ENCODE peak calls at places on chromosome 19, in nine cellular contexts. U is type B pancreatic cell, X is mammary epithelial cell, N is heart left ventricle, E is body of pancreas, H is omental fat pad, G is Calu3, A is AG09319, D is astrocyte of the spinal cord. S is an unnamed sample.

GRCh38 chr19:18021121-18021755 is 13.3 kb downstream of the ARRDC2 start:
- DNase-seq in H (no peak), A (no peak), G (peak; percentile 83), D (peak; percentile 92), E (peak; percentile 86), U (no peak), N (peak; percentile 92), X (peak; percentile 84), S (peak; percentile 67)

GRCh38 chr19:37466277-37466797 is 907 bp downstream of the ZNF569 start:
- DNase-seq in X (no peak), E (no peak), D (peak; percentile 48), N (peak; percentile 25), A (no peak), H (no peak), U (no peak), G (no peak), S (no peak)

GRCh38 chr19:8648240-8648639 is 17.8 kb downstream of the NFILZ start:
- DNase-seq in E (peak; percentile 49), H (no peak), X (no peak), A (no peak), D (no peak), N (no peak), U (no peak), G (no peak), S (no peak)

GRCh38 chr19:49425922-49426592 is 869 bp downstream of the GFY start:
- DNase-seq in H (no peak), E (no peak), G (peak; percentile 57), A (no peak), U (no peak), X (no peak), D (no peak), N (no peak), S (no peak)

GRCh38 chr19:57672466-57672865 is 3.7 kb downstream of the ZSCAN4 start:
- DNase-seq in X (no peak), H (no peak), N (no peak), G (no peak), A (no peak), E (no peak), U (no peak), D (no peak), S (no peak)

GRCh38 chr19:53549354-53549753 is 11.4 kb downstream of the ZNF331 start:
- DNase-seq in G (no peak), D (peak; percentile 39), N (no peak), H (no peak), E (peak; percentile 24), X (no peak), U (no peak), A (peak; percentile 35), S (peak; percentile 25)

GRCh38 chr19:20423381-20424207 is 142.0 kb downstream of the ZNF737 start:
- DNase-seq in A (peak; percentile 32), H (peak; percentile 44), D (peak; percentile 43), E (peak; percentile 78), U (no peak), X (peak; percentile 56), N (peak; percentile 54), G (peak; percentile 21), S (peak; percentile 27)

GRCh38 chr19:47729468-47729798 is 15.9 kb upstream of the NOP53 start:
- DNase-seq in A (peak; percentile 63), E (peak; percentile 90), D (peak; percentile 84), G (peak; percentile 92), N (peak; percentile 65), U (no peak), X (peak; percentile 95), H (no peak), S (peak; percentile 91)

GRCh38 chr19:10603084-10603872 is 16.2 kb upstream of the AP1M2 start:
- DNase-seq in H (no peak), U (no peak), X (no peak), D (no peak), A (no peak), G (no peak), N (peak; percentile 67), E (peak; percentile 61), S (no peak)

GRCh38 chr19:4357095-4357797 is 13.9 kb downstream of the MPND start:
- DNase-seq in G (no peak), A (no peak), D (no peak), H (no peak), X (no peak), E (no peak), N (no peak), U (no peak), S (no peak)

GRCh38 chr19:42333975-42334696 is 8.7 kb downstream of the MEGF8 start:
- DNase-seq in G (no peak), E (no peak), N (no peak), U (no peak), D (no peak), A (no peak), H (no peak), X (no peak), S (no peak)

GRCh38 chr19:54518844-54519243 is 16.2 kb downstream of the LAIR2 start:
- DNase-seq in D (no peak), H (no peak), G (peak; percentile 9), N (no peak), A (no peak), U (no peak), E (no peak), X (peak; percentile 9), S (peak; percentile 50)

GRCh38 chr19:53868091-53868891 is 608 bp downstream of the MYADM start:
- DNase-seq in X (peak; percentile 37), A (no peak), G (peak; percentile 73), H (no peak), N (peak; percentile 76), D (peak; percentile 53), U (peak; percentile 78), E (peak; percentile 55), S (peak; percentile 14)

GRCh38 chr19:16415806-16416205 is 56.0 kb downstream of the EPS15L1 start:
- DNase-seq in U (no peak), X (no peak), H (no peak), D (no peak), G (no peak), A (no peak), N (peak; percentile 20), E (no peak), S (no peak)

GRCh38 chr19:16417660-16418596 is 53.8 kb downstream of the EPS15L1 start:
- DNase-seq in H (peak; percentile 62), U (peak; percentile 78), D (peak; percentile 29), A (no peak), G (peak; percentile 55), N (peak; percentile 78), E (peak; percentile 50), X (peak; percentile 29), S (peak; percentile 51)

GRCh38 chr19:16416996-16417395 is 54.8 kb downstream of the EPS15L1 start:
- DNase-seq in E (no peak), H (no peak), U (no peak), G (no peak), A (no peak), N (peak; percentile 22), X (no peak), D (no peak), S (no peak)

GRCh38 chr19:16416574-16416973 is 55.2 kb downstream of the EPS15L1 start:
- DNase-seq in H (no peak), E (no peak), N (no peak), X (no peak), D (no peak), A (no peak), U (no peak), G (no peak), S (no peak)

GRCh38 chr19:16412596-16413355 is 59.0 kb downstream of the EPS15L1 start:
- DNase-seq in A (no peak), N (peak; percentile 7), G (no peak), E (no peak), U (no peak), H (no peak), D (no peak), X (no peak), S (no peak)
- TF ChIP-seq CTCF in A (no peak), N (no peak), G (no peak), E (no peak), U (no peak), H (no peak), D (no peak), X (no peak), S (no peak)

GRCh38 chr19:30670011-30670329 is 297.8 kb downstream of the ZNF536 start:
- DNase-seq in H (no peak), U (no peak), E (no peak), N (no peak), D (no peak), X (no peak), G (no peak), A (no peak), S (no peak)

GRCh38 chr19:30670562-30671513 is 298.7 kb downstream of the ZNF536 start:
- DNase-seq in N (no peak), X (no peak), H (no peak), U (no peak), D (no peak), G (no peak), A (no peak), E (no peak), S (no peak)

GRCh38 chr19:30668521-30669155 is 296.5 kb downstream of the ZNF536 start:
- DNase-seq in N (no peak), X (no peak), H (no peak), A (no peak), E (no peak), G (no peak), U (peak; percentile 62), D (no peak), S (no peak)

GRCh38 chr19:30667746-30668145 is 295.6 kb downstream of the ZNF536 start:
- DNase-seq in E (no peak), A (no peak), H (no peak), U (no peak), N (no peak), X (no peak), G (no peak), D (no peak), S (no peak)

DNA sequence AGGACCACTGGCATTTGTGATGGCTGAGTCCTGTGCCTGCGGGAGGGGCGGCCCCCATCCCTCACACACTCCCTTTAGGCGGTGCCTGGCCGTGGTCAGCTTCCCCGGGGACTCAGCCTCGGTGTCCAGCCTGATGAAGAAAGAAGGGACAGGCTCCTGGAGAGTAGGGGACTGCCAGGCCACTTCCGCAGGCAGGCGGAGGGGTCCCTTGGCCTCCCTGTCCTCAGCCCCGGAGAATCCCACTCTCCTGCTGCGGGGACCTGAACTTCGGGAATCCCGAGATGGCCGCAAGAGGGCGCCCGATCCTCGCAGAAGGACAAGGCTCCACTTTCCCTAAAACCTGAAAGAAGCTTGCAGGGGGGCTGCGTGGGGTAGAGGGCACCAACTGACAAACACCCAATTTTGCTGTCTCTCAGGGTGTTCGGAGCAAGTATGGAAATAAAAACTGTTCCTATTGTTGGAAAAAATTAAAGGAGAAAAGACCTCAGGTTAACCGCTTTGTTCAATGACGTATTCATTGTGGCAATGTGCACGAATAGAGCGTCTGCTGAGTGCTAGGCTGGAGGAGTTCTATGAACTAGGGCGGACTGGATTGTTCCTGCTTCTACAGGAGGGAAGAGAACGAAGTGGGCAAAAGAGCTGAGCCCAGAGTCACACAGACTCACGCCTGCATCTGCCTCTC is 297.3 kb downstream of the ZNF536 start:
- DNase-seq in E (peak; percentile 60), G (peak; percentile 63), A (no peak), D (peak; percentile 32), H (peak; percentile 80), N (peak; percentile 69), X (peak; percentile 62), U (peak; percentile 83), S (no peak)
- TF ChIP-seq CTCF in E (peak; percentile 63), G (peak; percentile 67), A (peak; percentile 86), D (peak; percentile 85), H (no peak), N (peak; percentile 80), X (peak; percentile 84), U (peak; percentile 95), S (peak; percentile 71)

GRCh38 chr19:30895946-30896345 is 453.3 kb downstream of the TSHZ3 start:
- DNase-seq in A (no peak), D (no peak), N (no peak), G (no peak), U (no peak), X (no peak), E (no peak), H (no peak), S (no peak)
- TF ChIP-seq CTCF in A (no peak), D (no peak), N (no peak), G (no peak), U (no peak), X (no peak), E (no peak), H (no peak), S (no peak)

GRCh38 chr19:2231621-2232221 is 4.4 kb downstream of the PLEKHJ1 start:
- DNase-seq in H (no peak), G (peak; percentile 15), A (no peak), X (no peak), D (no peak), E (no peak), U (no peak), N (no peak), S (no peak)
- TF ChIP-seq CTCF in H (no peak), G (no peak), A (no peak), X (peak; percentile 30), D (no peak), E (no peak), U (peak; percentile 38), N (no peak), S (no peak)